ENCODE peak calls at places on chromosomes 5 and 9, in nine cellular contexts. W, T, M, G, V, O, C, R and H are unnamed samples.

GRCh38 chr5:16539169-16539666 is 73.6 kb upstream of the ZNF622 start:
- DNase-seq in O (no peak), W (no peak), M (no peak), R (no peak), T (no peak), V (peak), G (no peak), C (peak), H (no peak)

GRCh38 chr5:16721151-16722102 is 104.6 kb upstream of the RETREG1 start:
- DNase-seq in O (no peak), G (no peak), V (peak), C (no peak), M (no peak), W (no peak), R (no peak), T (no peak), H (no peak)

GRCh38 chr9:89541798-89542197 is 43.9 kb upstream of the SEMA4D start:
- DNase-seq in O (no peak), W (no peak), C (no peak), V (no peak), R (no peak), T (no peak), G (no peak), M (no peak), H (no peak)

GRCh38 chr5:90529939-90530677 is 724 bp upstream of the LYSMD3 start:
- DNase-seq in T (peak), M (peak), G (peak), C (peak), O (peak), W (peak), R (peak), V (peak), H (peak)

GRCh38 chr5:59312223-59312622 is 581.3 kb downstream of the PDE4D start:
- DNase-seq in G (no peak), V (no peak), M (no peak), W (no peak), O (no peak), C (no peak), T (no peak), R (no peak), H (no peak)

GRCh38 chr5:115398726-115399125 is 102.3 kb upstream of the CCDC112 start:
- DNase-seq in G (no peak), M (no peak), C (no peak), V (no peak), W (no peak), O (no peak), T (no peak), R (no peak), H (no peak)

GRCh38 chr9:112012026-112012902 is 115.7 kb downstream of the UGCG start:
- DNase-seq in O (peak), W (peak), M (peak), G (no peak), R (peak), V (peak), C (peak), T (peak), H (no peak)

GRCh38 chr9:107155244-107155817 is 127.7 kb upstream of the RAD23B start:
- DNase-seq in R (no peak), G (peak), O (no peak), T (no peak), M (no peak), C (no peak), V (no peak), W (no peak), H (no peak)

GRCh38 chr5:150230842-150231241 is 41.0 kb downstream of the SLC6A7 start:
- DNase-seq in T (no peak), G (no peak), C (no peak), V (no peak), M (no peak), O (no peak), R (no peak), W (no peak), H (no peak)

GRCh38 chr5:2158109-2158508 is 275.4 kb upstream of the IRX4 start:
- DNase-seq in V (no peak), O (no peak), G (no peak), W (no peak), R (no peak), C (no peak), M (no peak), T (no peak), H (no peak)

GRCh38 chr5:142888469-142889085 is 118.4 kb downstream of the ARHGAP26 start:
- DNase-seq in V (peak), T (peak), O (no peak), W (peak), R (peak), M (no peak), C (peak), G (peak), H (peak)

GRCh38 chr9:128568470-128569083 is 16.2 kb downstream of the SPTAN1 start:
- DNase-seq in T (no peak), W (no peak), O (no peak), V (no peak), G (no peak), R (no peak), M (no peak), C (no peak), H (no peak)

GRCh38 chr9:133917407-133917806 is 74.7 kb downstream of the VAV2 start:
- DNase-seq in W (no peak), G (no peak), M (no peak), T (no peak), O (no peak), C (no peak), V (peak), R (no peak), H (no peak)

GRCh38 chr9:94758844-94759243 is 32.3 kb downstream of the AOPEP start:
- DNase-seq in G (no peak), R (no peak), V (no peak), C (no peak), W (no peak), M (no peak), O (no peak), T (no peak), H (peak)

GRCh38 chr5:109612278-109612905 is 77.3 kb upstream of the MAN2A1 start:
- DNase-seq in O (no peak), R (no peak), W (no peak), M (no peak), T (no peak), C (no peak), G (no peak), V (no peak), H (no peak)

GRCh38 chr9:124590886-124591641 is 83.9 kb upstream of the NR5A1 start:
- DNase-seq in O (no peak), W (no peak), M (no peak), T (no peak), G (no peak), V (no peak), C (no peak), R (no peak), H (no peak)

GRCh38 chr9:61669352-61669751 is 479.5 kb downstream of the SPATA31A7 start:
- DNase-seq in G (no peak), R (no peak), W (no peak), M (no peak), V (no peak), O (no peak), T (no peak), C (no peak), H (no peak)

GRCh38 chr9:136075134-136075841 is 19.8 kb downstream of the NACC2 start:
- DNase-seq in T (no peak), O (no peak), V (no peak), W (no peak), R (no peak), M (no peak), C (no peak), G (peak), H (peak)

GRCh38 chr5:33530183-33530962 is 89.6 kb downstream of the TARS1 start:
- DNase-seq in R (peak), M (no peak), W (no peak), V (no peak), O (no peak), G (peak), T (no peak), C (no peak), H (no peak)

GRCh38 chr9:76905661-76905983 is 292 bp downstream of the PRUNE2 start:
- DNase-seq in C (no peak), O (no peak), T (no peak), M (no peak), G (peak), R (no peak), W (no peak), V (no peak), H (no peak)

GRCh38 chr5:172564187-172564586 is 76.9 kb upstream of the NEURL1B start:
- DNase-seq in O (no peak), T (no peak), V (peak), M (no peak), C (no peak), G (no peak), R (no peak), W (no peak), H (no peak)

GRCh38 chr5:10030219-10030831 is 219.4 kb downstream of the ATPSCKMT start:
- DNase-seq in R (peak), W (peak), T (no peak), C (no peak), O (no peak), M (peak), V (peak), G (peak), H (no peak)

GRCh38 chr9:128505414-128505765 is 871 bp downstream of the GLE1 start:
- DNase-seq in M (no peak), C (peak), W (no peak), O (no peak), T (no peak), R (no peak), V (no peak), G (no peak), H (peak)

DNA sequence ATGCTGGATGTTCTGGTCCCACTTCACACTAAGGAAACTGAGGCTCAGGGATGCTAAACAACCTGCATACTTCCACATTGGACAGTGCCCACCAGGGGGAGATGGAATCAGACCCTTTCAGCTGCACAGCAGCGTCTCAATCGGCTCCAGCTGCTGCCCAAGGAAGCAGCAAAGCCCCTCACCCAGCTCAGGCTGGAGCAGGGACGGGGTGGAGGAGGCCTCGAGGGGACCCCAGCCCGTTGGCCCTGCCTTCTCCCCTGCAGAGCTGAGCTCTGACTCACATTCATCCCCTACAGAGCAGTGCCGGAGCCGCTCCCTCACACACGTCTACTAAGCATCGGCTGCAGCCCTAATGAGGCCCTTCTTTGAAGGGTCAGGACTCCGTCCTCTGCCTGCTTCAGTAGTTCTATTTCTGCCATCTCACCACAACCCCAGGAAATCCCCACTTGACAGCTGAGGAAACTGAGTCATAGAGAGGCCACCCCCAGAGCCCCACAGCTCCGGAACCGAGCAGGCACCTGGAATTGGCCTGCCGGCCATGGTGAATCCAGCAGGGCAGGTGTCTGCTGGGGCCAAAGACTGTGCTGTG is 21.5 kb upstream of the SUSD3 start:
- DNase-seq in O (no peak), G (no peak), C (no peak), M (no peak), T (no peak), V (no peak), W (no peak), R (no peak), H (no peak)
- TF ChIP-seq CTCF in O (no peak), G (peak), C (no peak), M (no peak), T (no peak), V (peak), W (no peak), R (no peak), H (no peak)

GRCh38 chr9:114225534-114226288 is 70.4 kb downstream of the COL27A1 start:
- DNase-seq in W (no peak), G (no peak), C (no peak), T (no peak), O (no peak), R (no peak), V (no peak), M (no peak), H (no peak)

GRCh38 chr9:114221706-114222465 is 66.5 kb downstream of the COL27A1 start:
- DNase-seq in W (no peak), G (no peak), O (no peak), C (no peak), R (no peak), V (no peak), M (no peak), T (no peak), H (no peak)

GRCh38 chr9:114224247-114224610 is 68.9 kb downstream of the COL27A1 start:
- DNase-seq in M (no peak), T (peak), O (no peak), C (peak), R (no peak), V (peak), G (peak), W (no peak), H (no peak)

GRCh38 chr9:114226289-114227055 is 71.1 kb downstream of the COL27A1 start:
- DNase-seq in T (no peak), R (no peak), C (no peak), W (no peak), O (no peak), V (no peak), M (no peak), G (no peak), H (no peak)

DNA sequence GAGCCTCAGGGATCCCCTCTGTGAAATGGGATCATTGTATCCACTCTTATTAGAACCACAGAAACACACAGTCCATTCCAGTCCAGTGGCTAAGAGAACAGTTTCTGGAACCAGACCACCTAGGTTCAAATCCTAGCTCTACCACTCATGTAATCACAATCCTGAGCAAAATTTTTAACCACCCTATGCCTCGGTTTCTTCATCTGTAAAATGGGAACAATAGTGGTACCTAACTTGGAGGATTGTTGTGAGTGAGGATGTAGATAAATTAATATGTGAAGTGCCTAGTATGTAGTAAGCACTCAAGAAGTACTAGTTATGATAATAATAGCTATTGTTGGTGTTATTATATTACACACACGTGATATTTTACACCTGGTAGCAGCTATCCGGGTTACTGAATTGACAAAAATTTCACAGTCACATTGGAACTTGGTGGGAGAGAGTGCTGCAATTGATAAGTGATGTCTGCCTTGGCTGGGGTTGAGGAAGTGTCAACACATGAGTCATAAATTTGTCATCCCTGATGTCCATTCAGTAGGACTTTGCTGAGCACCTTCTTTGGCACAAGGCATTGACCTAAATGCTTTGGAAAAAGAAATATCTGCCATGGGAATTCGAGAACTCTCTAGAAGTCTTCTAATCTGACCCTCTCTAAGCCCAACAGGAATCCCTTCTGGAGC is 68.4 kb downstream of the COL27A1 start:
- DNase-seq in O (no peak), R (peak), M (peak), C (peak), W (no peak), V (peak), T (peak), G (no peak), H (no peak)
- TF ChIP-seq REST in O (no peak), R (no peak), M (no peak), C (no peak), W (no peak), V (no peak), T (no peak), G (no peak), H (no peak)

GRCh38 chr5:17890501-17890900 is 256.2 kb downstream of the TAF11L14 start:
- DNase-seq in V (no peak), O (no peak), R (no peak), M (no peak), G (no peak), W (no peak), T (no peak), C (no peak), H (no peak)
- TF ChIP-seq CTCF in V (no peak), O (no peak), R (no peak), M (no peak), G (no peak), W (no peak), T (no peak), C (no peak), H (no peak)

GRCh38 chr9:12439267-12439666 is 253.9 kb upstream of the TYRP1 start:
- DNase-seq in M (no peak), V (no peak), R (no peak), W (no peak), T (no peak), G (no peak), C (no peak), O (no peak), H (no peak)

GRCh38 chr9:12441509-12441908 is 251.7 kb upstream of the TYRP1 start:
- DNase-seq in G (no peak), O (no peak), C (no peak), V (no peak), T (no peak), W (no peak), R (no peak), M (no peak), H (no peak)
- TF ChIP-seq REST in G (no peak), O (no peak), C (no peak), V (no peak), T (no peak), W (no peak), R (no peak), M (no peak), H (no peak)

GRCh38 chr9:14480561-14480960 is 166.6 kb upstream of the NFIB start:
- DNase-seq in T (no peak), C (no peak), G (no peak), R (no peak), O (no peak), W (no peak), V (no peak), M (no peak), H (no peak)

GRCh38 chr9:14479187-14479586 is 165.2 kb upstream of the NFIB start:
- DNase-seq in G (no peak), T (no peak), O (no peak), M (no peak), C (no peak), W (no peak), R (no peak), V (no peak), H (no peak)

GRCh38 chr9:14482856-14483255 is 168.9 kb upstream of the NFIB start:
- DNase-seq in G (no peak), C (no peak), W (no peak), R (no peak), T (no peak), O (no peak), M (no peak), V (no peak), H (no peak)

DNA sequence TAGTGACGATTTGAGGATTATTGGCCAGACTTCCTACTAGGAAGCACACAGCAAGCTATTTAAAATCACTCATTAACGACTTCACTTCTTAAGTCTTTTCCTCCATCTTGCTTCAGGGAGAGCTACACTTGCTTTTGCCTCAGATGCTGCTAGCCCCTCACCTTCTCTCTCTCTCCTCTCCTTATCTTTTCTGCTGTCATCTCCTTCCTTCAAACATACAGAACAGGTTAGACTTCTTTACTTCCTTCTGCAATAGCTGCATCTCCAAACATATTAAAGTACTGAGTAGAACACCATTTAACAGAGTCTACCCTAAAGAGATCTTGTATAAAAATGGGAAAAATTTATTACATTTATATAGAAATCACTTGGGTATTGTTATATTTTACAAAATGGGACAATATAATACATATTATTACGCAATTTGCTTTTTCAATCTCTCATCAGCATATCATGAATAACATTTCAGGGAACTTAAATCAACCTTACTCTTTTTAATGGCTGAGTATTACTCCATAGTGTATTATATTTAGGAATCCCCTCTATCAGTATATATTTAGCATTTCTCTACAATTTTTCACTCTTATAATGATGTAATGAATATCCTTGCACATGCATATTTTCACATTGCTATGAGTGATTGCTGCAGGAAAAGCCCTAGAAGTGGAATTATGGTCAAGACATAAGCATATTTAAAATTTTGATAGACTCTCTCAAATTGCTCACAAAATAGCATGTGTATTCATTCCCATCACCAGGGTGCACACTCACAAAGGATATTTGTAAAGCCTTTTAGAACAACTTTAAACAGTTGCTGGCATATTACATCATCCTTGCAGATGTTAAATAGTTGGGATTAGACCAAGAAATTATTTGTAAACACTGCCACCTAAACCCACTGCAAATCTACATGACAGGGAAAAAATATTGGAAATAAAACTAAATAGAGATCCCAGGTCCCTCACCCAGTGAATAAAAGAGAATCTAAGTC is 164.5 kb upstream of the NFIB start:
- DNase-seq in O (no peak), R (no peak), V (no peak), W (no peak), M (no peak), T (no peak), C (no peak), G (no peak), H (no peak)
- TF ChIP-seq CTCF in O (no peak), R (peak), V (no peak), W (no peak), M (no peak), T (no peak), C (no peak), G (no peak), H (no peak)

GRCh38 chr5:176444742-176445141 is 3.4 kb upstream of the FAF2 start:
- DNase-seq in C (no peak), G (no peak), M (no peak), V (no peak), W (no peak), T (no peak), O (no peak), R (no peak), H (no peak)

GRCh38 chr5:176446884-176447537 is 1.2 kb upstream of the FAF2 start:
- DNase-seq in R (peak), O (no peak), G (peak), W (no peak), C (no peak), V (no peak), T (no peak), M (no peak), H (no peak)

GRCh38 chr5:176447982-176448608 is at the start of gene FAF2:
- DNase-seq in T (peak), M (peak), V (peak), G (peak), C (peak), R (peak), W (peak), O (peak), H (peak)

GRCh38 chr5:176450077-176450476 is 1.9 kb downstream of the FAF2 start:
- DNase-seq in T (no peak), M (no peak), W (no peak), G (no peak), O (no peak), C (no peak), R (no peak), V (no peak), H (no peak)

DNA sequence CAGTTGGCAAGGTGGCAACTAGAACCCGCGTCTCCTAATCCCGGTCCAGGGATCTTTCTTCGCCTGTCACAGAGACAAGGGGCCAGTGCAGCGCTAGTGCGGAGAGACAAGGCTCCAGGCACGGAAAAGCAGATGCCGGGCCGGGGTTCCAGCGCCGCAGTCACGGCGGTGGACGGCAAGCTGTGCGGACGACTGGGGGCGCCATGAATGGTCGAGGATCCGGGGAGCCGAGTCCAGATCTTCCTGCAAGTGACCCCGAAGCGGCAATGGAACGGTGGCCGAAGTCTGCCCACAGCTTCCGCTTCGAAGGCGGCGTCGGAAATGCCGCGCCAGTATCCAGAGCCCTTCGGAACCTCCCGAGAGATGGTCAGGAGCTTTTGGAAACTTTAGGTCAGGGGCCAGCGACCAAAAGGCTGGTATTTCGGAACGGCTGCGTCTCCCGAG is 625 bp upstream of the FAF2 start:
- DNase-seq in R (no peak), O (no peak), G (no peak), T (no peak), V (no peak), C (no peak), W (no peak), M (no peak), H (peak)
- TF ChIP-seq REST in R (no peak), O (no peak), G (no peak), T (no peak), V (no peak), C (no peak), W (no peak), M (no peak), H (no peak)